ENCODE peak calls at places on chromosomes 7 and 10, in five cellular contexts. One of them, this sample, is unnamed. For H3K79me2, the result is how much of the 10 kb centered on the place peaks cover.

GRCh38 chr10:110395350-110396283 is 90.9 kb upstream of the SMNDC1 start:
- DNase-seq in PC-3: peak
- DNase-seq in fibroblast of lung: peak
- DNase-seq in GM23248: peak
- DNase-seq in hepatocyte: peak
- DNase-seq in this sample: no peak

GRCh38 chr7:151150388-151150787 is 17.1 kb downstream of the GBX1 start:
- DNase-seq in fibroblast of lung: no peak
- DNase-seq in PC-3: no peak
- DNase-seq in GM23248: no peak
- DNase-seq in hepatocyte: no peak
- DNase-seq in this sample: no peak

GRCh38 chr7:231030-231857 is 38.9 kb downstream of the FAM20C start:
- DNase-seq in GM23248: no peak
- DNase-seq in hepatocyte: no peak
- DNase-seq in fibroblast of lung: peak
- DNase-seq in PC-3: no peak
- DNase-seq in this sample: no peak

GRCh38 chr10:126972622-126973414 is 67.6 kb downstream of the DOCK1 start:
- DNase-seq in fibroblast of lung: peak
- DNase-seq in PC-3: no peak
- DNase-seq in hepatocyte: peak
- DNase-seq in GM23248: peak
- DNase-seq in this sample: no peak

GRCh38 chr10:69953851-69954250 is 98.8 kb upstream of the MACROH2A2 start:
- DNase-seq in fibroblast of lung: no peak
- DNase-seq in PC-3: no peak
- DNase-seq in hepatocyte: no peak
- DNase-seq in GM23248: no peak
- DNase-seq in this sample: no peak

GRCh38 chr7:41777894-41778596 is 75.2 kb upstream of the INHBA start:
- DNase-seq in fibroblast of lung: no peak
- DNase-seq in PC-3: no peak
- DNase-seq in hepatocyte: no peak
- DNase-seq in GM23248: no peak
- DNase-seq in this sample: no peak

GRCh38 chr10:5774987-5775386 is 38.2 kb downstream of the GDI2 start:
- DNase-seq in fibroblast of lung: no peak
- DNase-seq in PC-3: no peak
- DNase-seq in GM23248: no peak
- DNase-seq in hepatocyte: no peak
- DNase-seq in this sample: no peak

GRCh38 chr10:69327463-69328345 is 49.4 kb downstream of the HK1 start:
- DNase-seq in PC-3: peak
- DNase-seq in hepatocyte: peak
- DNase-seq in GM23248: no peak
- DNase-seq in fibroblast of lung: peak
- DNase-seq in this sample: no peak

GRCh38 chr7:157745721-157746709 is 409.2 kb downstream of the DNAJB6 start:
- DNase-seq in GM23248: no peak
- DNase-seq in hepatocyte: no peak
- DNase-seq in fibroblast of lung: no peak
- DNase-seq in PC-3: no peak
- DNase-seq in this sample: no peak

GRCh38 chr10:114245128-114245791 is 6.2 kb downstream of the VWA2 start:
- DNase-seq in GM23248: no peak
- DNase-seq in hepatocyte: peak
- DNase-seq in PC-3: peak
- DNase-seq in fibroblast of lung: no peak
- DNase-seq in this sample: no peak

GRCh38 chr7:516216-516605 is 3.4 kb downstream of the PDGFA start:
- DNase-seq in hepatocyte: no peak
- DNase-seq in GM23248: no peak
- DNase-seq in PC-3: no peak
- DNase-seq in fibroblast of lung: no peak
- DNase-seq in this sample: no peak

GRCh38 chr10:63252095-63252762 is 119.1 kb downstream of the NRBF2 start:
- DNase-seq in PC-3: no peak
- DNase-seq in fibroblast of lung: no peak
- DNase-seq in hepatocyte: no peak
- DNase-seq in GM23248: no peak
- DNase-seq in this sample: no peak

GRCh38 chr10:58513189-58514101 is 773 bp downstream of the BICC1 start:
- DNase-seq in hepatocyte: peak
- DNase-seq in PC-3: peak
- DNase-seq in fibroblast of lung: peak
- DNase-seq in GM23248: peak
- DNase-seq in this sample: no peak

GRCh38 chr7:2523461-2523905 is 3.9 kb downstream of the LFNG start:
- DNase-seq in fibroblast of lung: no peak
- DNase-seq in PC-3: peak
- DNase-seq in GM23248: no peak
- DNase-seq in hepatocyte: no peak
- DNase-seq in this sample: no peak

GRCh38 chr10:128606041-128606440 is 479.8 kb upstream of the MKI67 start:
- DNase-seq in fibroblast of lung: no peak
- DNase-seq in hepatocyte: no peak
- DNase-seq in GM23248: no peak
- DNase-seq in PC-3: no peak
- DNase-seq in this sample: no peak

GRCh38 chr7:3119963-3120362 is 76.3 kb upstream of the CARD11 start:
- DNase-seq in GM23248: no peak
- DNase-seq in PC-3: no peak
- DNase-seq in fibroblast of lung: no peak
- DNase-seq in hepatocyte: no peak
- DNase-seq in this sample: no peak

GRCh38 chr7:90455163-90456030 is 14.0 kb upstream of the PTTG1IP2 start:
- DNase-seq in PC-3: peak
- DNase-seq in fibroblast of lung: peak
- DNase-seq in GM23248: peak
- DNase-seq in hepatocyte: peak
- DNase-seq in this sample: peak

GRCh38 chr10:104589431-104589830 is 51.7 kb upstream of the SORCS3 start:
- DNase-seq in GM23248: peak
- DNase-seq in hepatocyte: no peak
- DNase-seq in PC-3: no peak
- DNase-seq in fibroblast of lung: peak
- DNase-seq in this sample: no peak

GRCh38 chr7:134935701-134936100 is 50.6 kb upstream of the AGBL3 start:
- DNase-seq in hepatocyte: no peak
- DNase-seq in fibroblast of lung: peak
- DNase-seq in GM23248: peak
- DNase-seq in PC-3: no peak
- DNase-seq in this sample: no peak

GRCh38 chr10:52967806-52968795 is 195.5 kb upstream of the MBL2 start:
- DNase-seq in fibroblast of lung: no peak
- DNase-seq in hepatocyte: no peak
- DNase-seq in PC-3: no peak
- DNase-seq in GM23248: no peak
- DNase-seq in this sample: no peak

GRCh38 chr10:125340871-125341270 is 180.5 kb upstream of the CTBP2 start:
- DNase-seq in PC-3: no peak
- DNase-seq in hepatocyte: no peak
- DNase-seq in fibroblast of lung: peak
- DNase-seq in GM23248: peak
- DNase-seq in this sample: no peak

GRCh38 chr7:35513828-35514227 is 181.1 kb downstream of the HERPUD2 start:
- DNase-seq in fibroblast of lung: no peak
- DNase-seq in PC-3: peak
- DNase-seq in GM23248: no peak
- DNase-seq in hepatocyte: no peak
- DNase-seq in this sample: no peak

GRCh38 chr10:29862926-29863614 is 196.3 kb downstream of the JCAD start:
- DNase-seq in PC-3: peak
- DNase-seq in fibroblast of lung: peak
- DNase-seq in hepatocyte: no peak
- DNase-seq in GM23248: peak
- DNase-seq in this sample: no peak

GRCh38 chr10:64044098-64044497 is 522.9 kb downstream of the REEP3 start:
- DNase-seq in hepatocyte: no peak
- DNase-seq in PC-3: no peak
- DNase-seq in fibroblast of lung: no peak
- DNase-seq in GM23248: no peak
- DNase-seq in this sample: no peak

GRCh38 chr10:29482591-29483421 is 152.0 kb downstream of the SVIL start:
- DNase-seq in fibroblast of lung: peak
- DNase-seq in hepatocyte: no peak
- DNase-seq in GM23248: peak
- DNase-seq in PC-3: no peak
- DNase-seq in this sample: peak

GRCh38 chr10:79948976-79949722 is at the start of gene SFTPD:
- DNase-seq in PC-3: peak
- DNase-seq in fibroblast of lung: no peak
- DNase-seq in GM23248: no peak
- DNase-seq in hepatocyte: peak
- DNase-seq in this sample: no peak

GRCh38 chr10:15333909-15334649 is 37.0 kb downstream of the FAM171A1 start:
- DNase-seq in PC-3: no peak
- DNase-seq in GM23248: no peak
- DNase-seq in fibroblast of lung: peak
- DNase-seq in hepatocyte: no peak
- DNase-seq in this sample: no peak

GRCh38 chr10:62454696-62455451 is 80.7 kb downstream of the ZNF365 start:
- DNase-seq in PC-3: peak
- DNase-seq in GM23248: peak
- DNase-seq in hepatocyte: peak
- DNase-seq in fibroblast of lung: peak
- DNase-seq in this sample: no peak

GRCh38 chr10:105398202-105398601 is 757.1 kb downstream of the SORCS3 start:
- DNase-seq in fibroblast of lung: peak
- DNase-seq in hepatocyte: no peak
- DNase-seq in GM23248: no peak
- DNase-seq in PC-3: no peak
- DNase-seq in this sample: no peak

DNA sequence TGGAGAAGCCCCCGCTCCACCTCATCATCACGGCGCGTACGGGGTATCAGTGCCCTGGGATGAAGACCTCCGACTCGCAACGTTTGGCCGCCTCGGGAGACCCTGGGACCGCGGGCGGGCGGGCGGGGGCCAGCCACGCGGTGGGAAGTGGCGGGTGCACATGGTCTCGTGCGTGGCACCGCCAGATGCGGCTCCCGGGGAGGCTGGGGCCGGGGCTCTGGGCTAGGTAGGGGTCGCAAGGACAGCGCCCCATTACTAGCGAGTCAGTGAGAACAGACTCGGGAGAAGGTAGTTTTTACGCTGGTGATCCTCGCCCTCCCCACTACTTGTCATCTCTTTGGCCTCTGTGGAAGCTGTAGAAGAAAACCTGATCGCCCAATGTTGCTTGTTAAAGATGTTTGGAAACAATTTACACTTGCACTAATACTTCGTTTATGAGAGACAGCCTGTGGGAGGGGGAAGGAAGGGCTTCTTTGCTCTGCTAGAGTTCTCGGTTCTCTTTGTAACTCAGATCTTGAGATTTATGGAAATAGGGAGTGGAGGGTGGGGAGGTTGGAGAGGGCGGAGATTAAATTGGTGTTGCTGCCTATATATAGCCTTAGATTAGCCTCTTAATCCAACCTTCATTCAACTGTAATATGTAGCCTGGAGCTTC is 573 bp downstream of the BZW2 start:
- DNase-seq in PC-3: peak
- DNase-seq in GM23248: peak
- DNase-seq in fibroblast of lung: peak
- DNase-seq in hepatocyte: peak
- DNase-seq in this sample: peak
- H3K79me2 ChIP-seq in PC-3: half or more
- H3K79me2 ChIP-seq in GM23248: half or more
- H3K79me2 ChIP-seq in fibroblast of lung: half or more
- H3K79me2 ChIP-seq in hepatocyte: half or more
- H3K79me2 ChIP-seq in this sample: half or more

DNA sequence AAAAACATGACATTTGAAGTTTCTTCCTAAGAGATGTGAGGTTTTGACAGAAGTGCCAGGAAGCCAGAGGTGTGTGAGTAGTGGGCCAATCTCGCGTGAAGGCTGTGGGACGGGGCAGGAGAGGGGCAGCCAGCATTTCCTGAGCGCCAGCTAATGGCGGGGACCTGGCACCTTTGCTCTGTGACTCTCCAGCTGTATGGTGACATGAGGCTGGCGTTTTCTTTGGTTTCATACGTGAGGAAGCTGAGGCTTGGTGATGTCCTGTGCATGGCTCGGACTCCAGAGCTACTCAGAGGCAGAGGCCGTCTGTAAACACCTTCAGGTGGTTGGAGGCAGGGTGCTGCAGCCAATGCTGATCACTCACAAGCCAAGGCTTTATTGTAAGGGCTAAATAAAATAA is 53.8 kb downstream of the IKZF1 start:
- DNase-seq in fibroblast of lung: no peak
- DNase-seq in GM23248: no peak
- DNase-seq in PC-3: no peak
- DNase-seq in hepatocyte: no peak
- DNase-seq in this sample: no peak
- H3K79me2 ChIP-seq in fibroblast of lung: under half
- H3K79me2 ChIP-seq in GM23248: under half
- H3K79me2 ChIP-seq in PC-3: under half
- H3K79me2 ChIP-seq in hepatocyte: under half
- H3K79me2 ChIP-seq in this sample: under half

DNA sequence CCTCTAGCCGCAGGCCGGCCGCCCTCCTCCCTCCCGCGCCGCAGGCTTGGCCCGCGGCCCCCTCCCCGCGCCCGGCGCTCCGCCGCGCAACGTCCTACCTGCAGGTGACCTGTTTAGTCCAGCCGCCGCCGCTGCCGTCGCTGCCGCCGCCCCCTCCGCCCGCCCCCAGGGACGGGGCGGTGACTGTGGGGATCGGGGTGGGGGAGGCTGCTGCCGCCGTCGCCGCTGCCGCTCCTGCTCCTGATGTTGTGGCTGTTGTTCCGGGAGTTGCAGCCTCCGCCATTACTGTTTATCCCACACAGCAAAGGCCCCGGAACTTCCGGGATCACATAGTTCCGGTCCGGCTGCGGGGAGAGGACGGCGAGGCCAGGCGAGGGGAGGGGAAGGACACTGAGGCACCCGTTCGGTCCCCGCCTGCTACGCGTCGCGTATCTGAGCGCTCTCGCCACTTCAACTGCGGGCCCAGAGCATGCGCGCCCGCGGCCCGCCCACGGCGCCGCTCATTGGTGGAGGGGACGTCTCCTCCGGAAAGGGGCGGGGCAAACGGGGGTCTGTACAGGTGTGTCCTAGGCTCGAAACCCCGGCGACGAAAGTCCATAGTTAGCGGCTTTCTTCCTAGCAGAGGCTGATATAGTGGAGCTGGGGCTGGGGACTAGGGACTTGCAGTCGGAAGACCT is at the start of gene MKRN1:
- DNase-seq in hepatocyte: peak
- DNase-seq in GM23248: peak
- DNase-seq in fibroblast of lung: peak
- DNase-seq in PC-3: peak
- DNase-seq in this sample: peak
- H3K79me2 ChIP-seq in hepatocyte: under half
- H3K79me2 ChIP-seq in GM23248: under half
- H3K79me2 ChIP-seq in fibroblast of lung: under half
- H3K79me2 ChIP-seq in PC-3: under half
- H3K79me2 ChIP-seq in this sample: under half

DNA sequence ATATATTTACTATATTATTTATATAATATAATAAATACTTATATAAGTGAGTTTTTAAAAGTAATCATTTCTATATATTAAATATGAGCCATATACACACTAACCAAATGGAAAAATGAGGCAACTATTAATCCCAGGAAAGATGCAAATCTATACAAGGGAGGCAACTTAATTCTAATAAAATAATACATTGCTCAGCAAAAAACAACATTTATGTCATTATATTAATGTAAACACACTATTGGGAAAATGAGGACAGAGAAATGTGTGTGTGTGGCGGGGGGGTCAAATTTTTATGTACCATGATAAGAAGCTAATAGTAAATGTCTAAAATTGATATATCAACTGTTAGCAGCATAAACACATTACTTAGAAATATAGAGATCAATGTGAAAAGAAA is 23.3 kb upstream of the DGKI start:
- DNase-seq in GM23248: no peak
- DNase-seq in PC-3: no peak
- DNase-seq in hepatocyte: no peak
- DNase-seq in fibroblast of lung: no peak
- DNase-seq in this sample: no peak
- H3K79me2 ChIP-seq in GM23248: under half
- H3K79me2 ChIP-seq in PC-3: under half
- H3K79me2 ChIP-seq in hepatocyte: under half
- H3K79me2 ChIP-seq in fibroblast of lung: under half
- H3K79me2 ChIP-seq in this sample: under half